ENCODE peak calls at places on chromosomes 2 and 18, in five cellular contexts. V, C, E, L and W are unnamed samples.

GRCh38 chr2:107553534-107553933 is 273.2 kb upstream of the RGPD4 start:
- DNase-seq in V (peak; percentile 27), C (no peak), E (peak; percentile 23), L (no peak), W (no peak)

GRCh38 chr2:98757904-98758421 is 27.0 kb upstream of the MGAT4A start:
- DNase-seq in V (peak; percentile 89), C (no peak), E (peak; percentile 93), L (no peak), W (no peak)

GRCh38 chr2:212968284-212969081 is 182.9 kb downstream of the IKZF2 start:
- DNase-seq in V (no peak), C (no peak), E (no peak), L (no peak), W (no peak)

GRCh38 chr18:72181241-72181764 is 362.8 kb downstream of the CBLN2 start:
- DNase-seq in V (no peak), C (no peak), E (no peak), L (no peak), W (no peak)

GRCh38 chr2:132670104-132670960 is at the start of gene LYPD1:
- DNase-seq in V (no peak), C (no peak), E (no peak), L (peak; percentile 37), W (peak; percentile 48)

GRCh38 chr2:121359937-121360565 is 75.0 kb upstream of the TFCP2L1 start:
- DNase-seq in V (no peak), C (no peak), E (peak; percentile 7), L (no peak), W (no peak)

GRCh38 chr2:73830871-73831401 is 2.2 kb downstream of the STAMBP start:
- DNase-seq in V (peak; percentile 82), C (no peak), E (peak; percentile 79), L (no peak), W (no peak)

GRCh38 chr2:19844750-19845149 is 57.0 kb downstream of the TTC32 start:
- DNase-seq in V (no peak), C (no peak), E (no peak), L (no peak), W (no peak)

GRCh38 chr2:109063326-109063670 is 65.7 kb upstream of the SH3RF3 start:
- DNase-seq in V (no peak), C (no peak), E (no peak), L (no peak), W (no peak)